ENCODE peak calls at places on chromosome 20, in five cellular contexts. U is GM12878, H is K562, Z is SK-N-SH, R is HepG2. J is an unnamed sample.

GRCh38 chr20:1829531-1829930 is 65.7 kb upstream of the SIRPA start:
- DNase-seq in U (no peak), H (no peak), Z (no peak), R (no peak), J (no peak)

GRCh38 chr20:38674178-38675133 is 49.8 kb upstream of the SLC32A1 start:
- DNase-seq in U (no peak), H (peak; percentile 99), Z (peak; percentile 99), R (no peak), J (no peak)

GRCh38 chr20:58251979-58252591 is 23.6 kb upstream of the ANKRD60 start:
- DNase-seq in U (no peak), H (peak; percentile 68), Z (no peak), R (peak; percentile 88), J (peak; percentile 80)

GRCh38 chr20:36526521-36527011 is 14.8 kb upstream of the MYL9 start:
- DNase-seq in U (no peak), H (no peak), Z (no peak), R (no peak), J (no peak)

GRCh38 chr20:5806457-5807263 is 56.5 kb downstream of the SHLD1 start:
- DNase-seq in U (no peak), H (no peak), Z (no peak), R (peak; percentile 38), J (no peak)

GRCh38 chr20:63643499-63643898 is 9.7 kb downstream of the STMN3 start:
- DNase-seq in U (no peak), H (no peak), Z (no peak), R (no peak), J (no peak)

GRCh38 chr20:32820698-32821378 is 1.1 kb downstream of the MAPRE1 start:
- DNase-seq in U (no peak), H (no peak), Z (peak; percentile 34), R (no peak), J (no peak)

GRCh38 chr20:41046716-41047115 is 18.1 kb downstream of the TOP1 start:
- DNase-seq in U (no peak), H (no peak), Z (no peak), R (no peak), J (no peak)

GRCh38 chr20:59988141-59988540 is 29.9 kb downstream of the CDH26 start:
- DNase-seq in U (no peak), H (no peak), Z (no peak), R (no peak), J (peak; percentile 80)

DNA sequence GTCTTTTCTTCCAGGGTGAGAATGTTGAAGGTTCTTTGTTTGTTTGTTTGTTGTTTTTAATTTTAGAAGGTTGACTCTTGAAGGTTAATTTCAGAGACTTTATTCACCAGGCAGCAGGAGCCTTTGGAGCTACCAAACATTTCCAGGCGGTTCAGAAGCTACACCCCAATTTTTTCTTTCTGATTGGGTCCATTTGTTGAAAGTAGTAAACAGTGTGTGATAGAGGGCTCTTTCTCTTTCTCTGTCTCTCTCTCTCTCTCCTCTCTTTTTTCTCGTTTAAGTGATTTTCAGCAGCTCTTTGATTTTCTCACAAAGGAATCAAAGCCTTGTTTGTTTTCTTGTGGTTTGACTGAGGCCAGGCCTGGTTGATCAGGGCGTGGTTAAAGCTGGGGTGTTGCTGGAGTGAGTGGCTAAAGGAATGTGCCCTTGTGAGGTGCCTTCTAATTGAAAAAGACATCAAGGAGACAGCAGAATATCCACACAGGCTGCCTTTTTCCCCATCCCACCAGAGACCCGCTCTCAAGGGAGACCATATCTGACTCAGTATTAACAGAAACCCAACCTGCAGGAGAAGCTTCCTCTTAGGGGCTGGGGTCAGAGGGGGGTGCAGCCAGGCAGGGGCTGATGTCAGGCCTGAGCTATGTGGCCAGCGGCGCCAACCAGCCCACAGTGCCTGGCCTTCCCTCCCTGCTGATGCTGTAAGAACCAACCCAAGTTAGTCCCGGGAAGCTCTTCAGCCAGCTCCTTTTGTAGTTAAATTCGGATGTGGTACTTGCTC is 40.4 kb upstream of the NAA20 start:
- DNase-seq in U (no peak), H (no peak), Z (no peak), R (peak; percentile 90), J (peak; percentile 63)
- TF ChIP-seq ZBTB33 in U (no peak), H (no peak), Z (no peak), R (peak; percentile 42), J (no peak)

GRCh38 chr20:21104466-21104761 is 1.7 kb downstream of the LINC00237 start:
- DNase-seq in U (no peak), H (no peak), Z (peak; percentile 10), R (no peak), J (no peak)

GRCh38 chr20:21102252-21102609 is 3.9 kb downstream of the LINC00237 start:
- DNase-seq in U (no peak), H (no peak), Z (peak; percentile 57), R (no peak), J (no peak)

GRCh38 chr20:21103582-21104465 is 2.3 kb downstream of the LINC00237 start:
- DNase-seq in U (no peak), H (no peak), Z (peak; percentile 19), R (no peak), J (no peak)

GRCh38 chr20:21101453-21102251 is 4.5 kb downstream of the LINC00237 start:
- DNase-seq in U (no peak), H (no peak), Z (peak; percentile 54), R (no peak), J (no peak)

GRCh38 chr20:21102691-21103311 is 3.4 kb downstream of the LINC00237 start:
- DNase-seq in U (no peak), H (no peak), Z (peak; percentile 64), R (no peak), J (no peak)
- TF ChIP-seq YY1 in U (no peak), H (no peak), Z (no peak), R (no peak), J (no peak)

GRCh38 chr20:17867546-17867945 is 101.0 kb downstream of the SNX5 start:
- DNase-seq in U (no peak), H (no peak), Z (no peak), R (no peak), J (no peak)
- TF ChIP-seq ZBTB33 in U (no peak), H (no peak), Z (no peak), R (no peak), J (no peak)

GRCh38 chr20:4073852-4074741 is 58.7 kb upstream of the RNF24 start:
- DNase-seq in U (no peak), H (no peak), Z (no peak), R (no peak), J (no peak)
- TF ChIP-seq YY1 in U (no peak), H (no peak), Z (no peak), R (no peak), J (no peak)

J was measured in HCT116.